ENCODE peak calls at places on chromosomes 16 and 17, in eight cellular contexts. G is HCT116, B is breast epithelium, W is tibial nerve, A is prostate gland, O is gastrocnemius medialis, T is stomach, F is body of pancreas. R is an unnamed sample.

GRCh38 chr16:4010225-4011158 is 105.8 kb downstream of the ADCY9 start:
- DNase-seq in G (no peak), B (no peak), W (no peak), A (no peak), O (no peak), T (no peak), F (no peak), R (no peak)

GRCh38 chr17:17008998-17009397 is 33.3 kb upstream of the MPRIP start:
- DNase-seq in G (no peak), B (no peak), W (no peak), A (no peak), O (peak; percentile 11), T (no peak), F (no peak), R (no peak)

GRCh38 chr16:87203060-87203656 is 114.0 kb downstream of the C16orf95 start:
- DNase-seq in G (peak; percentile 85), B (no peak), W (peak; percentile 59), A (no peak), O (peak; percentile 36), T (peak; percentile 54), F (peak; percentile 43), R (no peak)

GRCh38 chr17:75345514-75346167 is 56.4 kb upstream of the SLC25A19 start:
- DNase-seq in G (no peak), B (no peak), W (no peak), A (no peak), O (no peak), T (no peak), F (no peak), R (no peak)

GRCh38 chr16:53071748-53072301 is 17.0 kb downstream of the CHD9 start:
- DNase-seq in G (no peak), B (no peak), W (no peak), A (no peak), O (no peak), T (no peak), F (peak; percentile 50), R (no peak)

GRCh38 chr17:43826206-43826605 is 6.7 kb downstream of the MPP3 start:
- DNase-seq in G (no peak), B (no peak), W (no peak), A (no peak), O (no peak), T (no peak), F (no peak), R (no peak)

GRCh38 chr16:82011199-82011641 is at the start of gene SDR42E1:
- DNase-seq in G (peak; percentile 91), B (peak; percentile 56), W (no peak), A (peak; percentile 50), O (no peak), T (peak; percentile 80), F (peak; percentile 80), R (no peak)

GRCh38 chr17:4968166-4968915 is 724 bp upstream of the SPAG7 start:
- DNase-seq in G (no peak), B (no peak), W (no peak), A (peak; percentile 19), O (peak; percentile 34), T (no peak), F (no peak), R (peak; percentile 91)

GRCh38 chr17:48457080-48457836 is 27.2 kb upstream of the SKAP1 start:
- DNase-seq in G (peak; percentile 54), B (peak; percentile 20), W (no peak), A (peak; percentile 26), O (peak; percentile 17), T (peak; percentile 63), F (peak; percentile 63), R (peak; percentile 89)

GRCh38 chr16:8677481-8677880 is 3.1 kb downstream of the ABAT start:
- DNase-seq in G (no peak), B (no peak), W (no peak), A (no peak), O (no peak), T (no peak), F (no peak), R (no peak)

GRCh38 chr17:2023692-2024571 is 1.2 kb downstream of the RTN4RL1 start:
- DNase-seq in G (peak; percentile 59), B (peak; percentile 52), W (peak; percentile 69), A (no peak), O (no peak), T (no peak), F (peak; percentile 84), R (no peak)

GRCh38 chr16:31476305-31477219 is 4.6 kb downstream of the TGFB1I1 start:
- DNase-seq in G (no peak), B (no peak), W (peak; percentile 51), A (peak; percentile 59), O (no peak), T (peak; percentile 93), F (peak; percentile 93), R (peak; percentile 95)

GRCh38 chr17:78682363-78682762 is 99.7 kb downstream of the CYTH1 start:
- DNase-seq in G (no peak), B (no peak), W (no peak), A (no peak), O (no peak), T (no peak), F (no peak), R (no peak)

GRCh38 chr17:78678711-78679110 is 101.5 kb upstream of the DNAH17 start:
- DNase-seq in G (no peak), B (no peak), W (no peak), A (no peak), O (no peak), T (no peak), F (no peak), R (no peak)

GRCh38 chr17:78679495-78680395 is 102.3 kb downstream of the CYTH1 start:
- DNase-seq in G (no peak), B (no peak), W (no peak), A (no peak), O (peak; percentile 58), T (no peak), F (no peak), R (no peak)

GRCh38 chr17:78678220-78678554 is 101.0 kb upstream of the DNAH17 start:
- DNase-seq in G (no peak), B (no peak), W (no peak), A (no peak), O (peak; percentile 96), T (no peak), F (no peak), R (no peak)

DNA sequence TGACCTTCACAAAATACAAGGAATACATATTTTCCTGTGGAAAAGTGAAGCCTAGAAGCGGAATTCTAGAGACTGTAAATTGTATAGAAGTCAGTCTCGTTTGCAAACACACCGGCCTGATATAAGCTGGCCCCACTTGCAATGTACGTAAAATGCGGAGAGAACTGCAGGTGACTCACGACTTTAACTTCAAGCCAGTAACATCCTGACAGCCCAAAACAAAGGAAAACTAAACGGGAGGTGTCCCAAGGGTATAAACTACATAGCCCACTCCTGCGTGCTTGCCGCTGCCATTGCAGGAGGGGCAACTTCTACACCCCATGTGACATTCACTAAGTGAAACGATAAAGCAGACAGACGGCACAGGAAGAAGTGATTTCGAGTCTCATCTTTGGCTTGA is 101.6 kb downstream of the CYTH1 start:
- DNase-seq in G (no peak), B (no peak), W (no peak), A (no peak), O (no peak), T (no peak), F (no peak), R (no peak)
- H3K4me3 ChIP-seq in G (no peak overlapping the region), B (no peak overlapping the region), W (no peak overlapping the region), A (no peak overlapping the region), O (no peak overlapping the region), T (no peak overlapping the region), F (no peak overlapping the region), R (no peak overlapping the region)

DNA sequence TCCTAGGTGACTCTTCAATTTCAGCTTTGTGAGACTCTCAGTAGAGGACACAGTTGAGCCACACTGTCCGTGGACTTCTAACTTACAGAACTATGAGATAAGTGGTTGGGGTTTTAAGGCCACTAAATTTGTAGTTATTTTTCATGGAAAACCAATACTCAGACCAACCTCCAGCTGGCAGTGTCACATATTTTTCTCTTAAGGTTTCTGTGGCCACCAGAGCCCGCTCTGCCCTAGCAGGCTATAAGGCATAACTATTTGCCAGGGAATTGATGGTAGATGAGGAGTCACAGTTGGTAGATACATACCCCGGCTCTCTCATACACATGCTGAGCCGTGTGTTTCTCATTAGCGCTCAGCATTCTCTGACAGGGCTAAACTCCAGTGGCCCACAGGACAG is 336.8 kb upstream of the MON1B start:
- DNase-seq in G (no peak), B (no peak), W (no peak), A (no peak), O (no peak), T (no peak), F (peak; percentile 13), R (no peak)
- TF ChIP-seq CTCF in G (peak; percentile 28), B (no peak), W (no peak), A (no peak), O (no peak), T (no peak), F (peak; percentile 48), R (no peak)

DNA sequence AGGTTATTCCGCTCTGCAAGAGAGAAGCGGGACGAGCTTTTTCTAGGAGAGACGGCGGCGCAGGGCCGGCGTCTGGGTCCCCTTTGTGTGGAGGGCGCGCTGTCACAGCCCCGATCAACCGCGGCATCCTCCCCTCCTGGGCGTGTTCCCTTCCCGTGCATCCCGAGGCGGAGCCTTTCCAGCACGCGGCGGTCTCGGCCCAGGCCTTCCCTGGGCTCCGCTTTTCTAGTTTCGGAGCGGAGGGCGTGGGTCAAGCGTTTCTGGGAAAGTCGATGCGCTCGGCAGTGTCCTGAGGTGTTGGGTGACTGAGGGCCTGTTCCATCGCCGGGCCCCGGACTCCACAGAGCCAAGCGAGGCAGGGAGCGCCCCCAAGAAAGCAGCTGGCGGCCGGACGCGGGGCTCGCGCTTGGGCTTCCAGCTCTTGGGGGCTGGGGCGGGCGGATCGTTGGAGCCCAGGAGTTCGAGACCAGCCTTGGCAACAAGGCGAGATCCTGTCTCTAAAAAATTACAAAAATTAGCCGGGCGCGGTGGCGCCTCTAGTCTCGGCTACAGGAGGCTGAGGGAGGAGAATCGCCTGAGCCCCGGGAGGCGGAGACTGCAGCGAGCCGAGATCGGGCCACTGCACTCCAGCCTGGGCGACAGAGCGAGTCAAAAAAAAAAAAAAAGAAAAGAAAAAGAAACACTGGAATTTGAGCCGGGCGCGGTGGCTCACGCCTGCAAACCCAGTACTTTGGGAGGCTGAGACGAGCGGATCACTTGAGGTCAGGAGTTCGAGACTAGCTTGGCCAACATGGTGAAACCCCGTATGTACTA is 825 bp downstream of the IFT140 start:
- DNase-seq in G (no peak), B (peak; percentile 30), W (no peak), A (no peak), O (no peak), T (no peak), F (no peak), R (no peak)
- TF ChIP-seq POLR2A in G (no peak), B (no peak), W (no peak), A (no peak), O (no peak), T (no peak), F (no peak), R (no peak)

DNA sequence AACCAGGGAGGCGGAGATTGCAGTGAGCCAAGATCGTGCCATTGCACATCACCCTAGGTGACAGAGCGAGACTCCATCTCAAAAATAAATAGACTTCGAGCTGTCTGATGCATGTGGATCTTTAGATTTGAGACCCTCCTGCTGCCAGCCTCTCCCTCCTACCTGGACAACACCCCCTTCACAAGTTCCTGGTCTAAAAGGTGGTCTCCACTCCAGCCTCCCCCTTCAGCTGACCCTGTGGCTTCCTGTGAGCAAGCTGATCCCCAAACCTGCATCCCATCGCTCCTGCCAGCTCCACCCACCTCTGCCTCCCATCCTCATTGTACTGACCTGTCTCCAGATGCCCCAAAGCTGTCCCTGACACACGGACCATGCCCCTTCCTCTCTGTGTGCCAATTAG is 27.1 kb upstream of the FAAP100 start:
- DNase-seq in G (no peak), B (no peak), W (no peak), A (no peak), O (no peak), T (no peak), F (no peak), R (no peak)
- H3K4me3 ChIP-seq in G (no peak overlapping the region), B (no peak overlapping the region), W (no peak overlapping the region), A (no peak overlapping the region), O (no peak overlapping the region), T (no peak overlapping the region), F (no peak overlapping the region), R (no peak overlapping the region)

GRCh38 chr17:55177159-55177913 is 87.4 kb upstream of the HLF start:
- DNase-seq in G (no peak), B (no peak), W (no peak), A (no peak), O (no peak), T (no peak), F (peak; percentile 23), R (no peak)
- TF ChIP-seq CTCF in G (peak; percentile 34), B (no peak), W (no peak), A (no peak), O (no peak), T (no peak), F (peak; percentile 16), R (no peak)

R was measured in lower leg skin.